ENCODE peak calls at places on chromosomes 6 and 20, in nine cellular contexts. One of them, this sample, is unnamed.

GRCh38 chr6:56529594-56530191 is 113.0 kb downstream of the DST start:
- DNase-seq in A549: no peak
- DNase-seq in pancreas: no peak
- DNase-seq in BE2C: no peak
- DNase-seq in Peyer's patch: no peak
- DNase-seq in right atrium auricular region: no peak
- DNase-seq in PC-9: no peak
- DNase-seq in cardiac muscle cell: no peak
- DNase-seq in lung: no peak
- DNase-seq in this sample: no peak

GRCh38 chr20:43040427-43040826 is 149.3 kb downstream of the PTPRT start:
- DNase-seq in Peyer's patch: no peak
- DNase-seq in lung: no peak
- DNase-seq in PC-9: no peak
- DNase-seq in A549: no peak
- DNase-seq in BE2C: no peak
- DNase-seq in pancreas: no peak
- DNase-seq in cardiac muscle cell: peak; percentile 89
- DNase-seq in right atrium auricular region: no peak
- DNase-seq in this sample: no peak

GRCh38 chr6:31666337-31666960 is 569 bp downstream of the CSNK2B start:
- DNase-seq in BE2C: no peak
- DNase-seq in lung: no peak
- DNase-seq in right atrium auricular region: no peak
- DNase-seq in pancreas: no peak
- DNase-seq in cardiac muscle cell: no peak
- DNase-seq in Peyer's patch: no peak
- DNase-seq in A549: no peak
- DNase-seq in PC-9: no peak
- DNase-seq in this sample: no peak

GRCh38 chr6:110930795-110931194 is 27.7 kb upstream of the GTF3C6 start:
- DNase-seq in A549: no peak
- DNase-seq in BE2C: no peak
- DNase-seq in pancreas: no peak
- DNase-seq in cardiac muscle cell: no peak
- DNase-seq in Peyer's patch: no peak
- DNase-seq in lung: no peak
- DNase-seq in PC-9: no peak
- DNase-seq in right atrium auricular region: peak; percentile 5
- DNase-seq in this sample: no peak

GRCh38 chr20:49987015-49987867 is 4.5 kb downstream of the SNAI1 start:
- DNase-seq in A549: no peak
- DNase-seq in lung: no peak
- DNase-seq in cardiac muscle cell: no peak
- DNase-seq in right atrium auricular region: no peak
- DNase-seq in Peyer's patch: no peak
- DNase-seq in pancreas: no peak
- DNase-seq in BE2C: no peak
- DNase-seq in PC-9: no peak
- DNase-seq in this sample: no peak

GRCh38 chr6:75327807-75328206 is 43.2 kb upstream of the TMEM30A start:
- DNase-seq in cardiac muscle cell: no peak
- DNase-seq in Peyer's patch: no peak
- DNase-seq in PC-9: no peak
- DNase-seq in right atrium auricular region: no peak
- DNase-seq in BE2C: no peak
- DNase-seq in A549: no peak
- DNase-seq in pancreas: no peak
- DNase-seq in lung: no peak
- DNase-seq in this sample: no peak

GRCh38 chr6:144583614-144583954 is 298.4 kb downstream of the UTRN start:
- DNase-seq in lung: no peak
- DNase-seq in pancreas: no peak
- DNase-seq in A549: no peak
- DNase-seq in cardiac muscle cell: no peak
- DNase-seq in PC-9: no peak
- DNase-seq in right atrium auricular region: no peak
- DNase-seq in BE2C: no peak
- DNase-seq in Peyer's patch: no peak
- DNase-seq in this sample: no peak

GRCh38 chr6:14540276-14540675 is 422.7 kb downstream of the CD83 start:
- DNase-seq in lung: no peak
- DNase-seq in pancreas: no peak
- DNase-seq in PC-9: peak; percentile 69
- DNase-seq in BE2C: no peak
- DNase-seq in A549: no peak
- DNase-seq in cardiac muscle cell: no peak
- DNase-seq in Peyer's patch: no peak
- DNase-seq in right atrium auricular region: no peak
- DNase-seq in this sample: no peak

GRCh38 chr6:74733830-74734591 is 471.8 kb downstream of the COL12A1 start:
- DNase-seq in PC-9: no peak
- DNase-seq in Peyer's patch: no peak
- DNase-seq in cardiac muscle cell: no peak
- DNase-seq in pancreas: no peak
- DNase-seq in A549: no peak
- DNase-seq in right atrium auricular region: no peak
- DNase-seq in BE2C: no peak
- DNase-seq in lung: no peak
- DNase-seq in this sample: no peak

GRCh38 chr6:14037402-14038277 is 79.9 kb upstream of the CD83 start:
- DNase-seq in pancreas: no peak
- DNase-seq in lung: no peak
- DNase-seq in A549: no peak
- DNase-seq in cardiac muscle cell: no peak
- DNase-seq in BE2C: no peak
- DNase-seq in right atrium auricular region: no peak
- DNase-seq in Peyer's patch: no peak
- DNase-seq in PC-9: no peak
- DNase-seq in this sample: no peak

GRCh38 chr6:70668499-70668812 is 773 bp downstream of the SMAP1 start:
- DNase-seq in right atrium auricular region: no peak
- DNase-seq in pancreas: no peak
- DNase-seq in A549: peak; percentile 49
- DNase-seq in cardiac muscle cell: peak; percentile 62
- DNase-seq in PC-9: peak; percentile 39
- DNase-seq in Peyer's patch: no peak
- DNase-seq in lung: no peak
- DNase-seq in BE2C: no peak
- DNase-seq in this sample: no peak

DNA sequence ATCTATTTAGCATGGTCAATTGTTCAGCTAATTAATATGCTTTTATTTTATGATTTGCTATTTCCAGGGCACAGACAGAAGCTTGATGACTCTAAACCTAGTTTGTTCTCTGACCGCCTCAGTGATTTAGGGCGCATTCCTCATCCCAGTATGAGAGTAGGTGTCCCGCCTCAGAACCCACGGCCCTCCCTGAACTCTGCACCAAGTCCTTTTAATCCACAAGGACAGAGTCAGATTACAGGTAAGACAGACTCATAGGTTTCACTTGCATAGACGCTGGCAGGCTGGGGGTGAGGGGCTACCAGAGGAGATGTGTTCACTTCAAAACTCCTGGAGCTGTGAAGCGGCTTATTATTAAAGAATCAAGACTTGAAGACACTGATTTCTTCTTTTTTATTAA is 114.1 kb upstream of the SUPT3H start:
- DNase-seq in Peyer's patch: no peak
- DNase-seq in lung: no peak
- DNase-seq in pancreas: no peak
- DNase-seq in right atrium auricular region: no peak
- DNase-seq in A549: no peak
- DNase-seq in cardiac muscle cell: no peak
- DNase-seq in BE2C: no peak
- DNase-seq in PC-9: no peak
- DNase-seq in this sample: no peak
- H3K4me1 ChIP-seq in Peyer's patch: no peaks in the 10 kb centered on the region
- H3K4me1 ChIP-seq in lung: peaks cover 2% of the 10 kb centered on the region
- H3K4me1 ChIP-seq in pancreas: no peaks in the 10 kb centered on the region
- H3K4me1 ChIP-seq in right atrium auricular region: no peaks in the 10 kb centered on the region
- H3K4me1 ChIP-seq in A549: no peaks in the 10 kb centered on the region
- H3K4me1 ChIP-seq in cardiac muscle cell: no peaks in the 10 kb centered on the region
- H3K4me1 ChIP-seq in BE2C: no peaks in the 10 kb centered on the region
- H3K4me1 ChIP-seq in PC-9: no peaks in the 10 kb centered on the region
- H3K4me1 ChIP-seq in this sample: peaks cover 3% of the 10 kb centered on the region

GRCh38 chr6:25715794-25716193 is 38.7 kb upstream of the SLC17A4 start:
- DNase-seq in PC-9: no peak
- DNase-seq in A549: no peak
- DNase-seq in Peyer's patch: no peak
- DNase-seq in cardiac muscle cell: no peak
- DNase-seq in right atrium auricular region: no peak
- DNase-seq in pancreas: no peak
- DNase-seq in lung: no peak
- DNase-seq in BE2C: no peak
- DNase-seq in this sample: no peak

GRCh38 chr6:25714765-25715164 is 39.8 kb upstream of the SLC17A4 start:
- DNase-seq in Peyer's patch: no peak
- DNase-seq in cardiac muscle cell: no peak
- DNase-seq in PC-9: no peak
- DNase-seq in A549: no peak
- DNase-seq in BE2C: no peak
- DNase-seq in right atrium auricular region: no peak
- DNase-seq in lung: no peak
- DNase-seq in pancreas: no peak
- DNase-seq in this sample: no peak

GRCh38 chr6:25713802-25714201 is 40.7 kb upstream of the SLC17A4 start:
- DNase-seq in cardiac muscle cell: no peak
- DNase-seq in PC-9: no peak
- DNase-seq in A549: no peak
- DNase-seq in pancreas: no peak
- DNase-seq in lung: no peak
- DNase-seq in right atrium auricular region: no peak
- DNase-seq in BE2C: no peak
- DNase-seq in Peyer's patch: no peak
- DNase-seq in this sample: no peak

GRCh38 chr6:25717856-25718740 is 36.4 kb upstream of the SLC17A4 start:
- DNase-seq in right atrium auricular region: no peak
- DNase-seq in lung: no peak
- DNase-seq in PC-9: no peak
- DNase-seq in Peyer's patch: no peak
- DNase-seq in pancreas: no peak
- DNase-seq in cardiac muscle cell: peak; percentile 63
- DNase-seq in A549: peak; percentile 13
- DNase-seq in BE2C: peak; percentile 32
- DNase-seq in this sample: no peak
- TF ChIP-seq CTCF in right atrium auricular region: peak; percentile 38
- TF ChIP-seq CTCF in lung: no peak
- TF ChIP-seq CTCF in PC-9: peak; percentile 83
- TF ChIP-seq CTCF in Peyer's patch: peak; percentile 61
- TF ChIP-seq CTCF in pancreas: peak; percentile 44
- TF ChIP-seq CTCF in cardiac muscle cell: peak; percentile 67
- TF ChIP-seq CTCF in A549: peak; percentile 70
- TF ChIP-seq CTCF in BE2C: peak; percentile 64
- TF ChIP-seq CTCF in this sample: peak; percentile 20

GRCh38 chr6:113338610-113339009 is 518.5 kb upstream of the MARCKS start:
- DNase-seq in BE2C: no peak
- DNase-seq in cardiac muscle cell: no peak
- DNase-seq in lung: no peak
- DNase-seq in Peyer's patch: no peak
- DNase-seq in right atrium auricular region: no peak
- DNase-seq in pancreas: no peak
- DNase-seq in A549: no peak
- DNase-seq in PC-9: no peak
- DNase-seq in this sample: no peak
- H3K4me1 ChIP-seq in BE2C: peaks cover 2% of the 10 kb centered on the region
- H3K4me1 ChIP-seq in cardiac muscle cell: no peaks in the 10 kb centered on the region
- H3K4me1 ChIP-seq in lung: no peaks in the 10 kb centered on the region
- H3K4me1 ChIP-seq in Peyer's patch: no peaks in the 10 kb centered on the region
- H3K4me1 ChIP-seq in right atrium auricular region: no peaks in the 10 kb centered on the region
- H3K4me1 ChIP-seq in pancreas: no peaks in the 10 kb centered on the region
- H3K4me1 ChIP-seq in A549: no peaks in the 10 kb centered on the region
- H3K4me1 ChIP-seq in PC-9: no peaks in the 10 kb centered on the region
- H3K4me1 ChIP-seq in this sample: peaks cover 7% of the 10 kb centered on the region

GRCh38 chr6:141199074-141199473 is 933.7 kb upstream of the GJE1 start:
- DNase-seq in lung: no peak
- DNase-seq in BE2C: no peak
- DNase-seq in A549: no peak
- DNase-seq in Peyer's patch: no peak
- DNase-seq in pancreas: no peak
- DNase-seq in cardiac muscle cell: no peak
- DNase-seq in PC-9: no peak
- DNase-seq in right atrium auricular region: no peak
- DNase-seq in this sample: no peak

DNA sequence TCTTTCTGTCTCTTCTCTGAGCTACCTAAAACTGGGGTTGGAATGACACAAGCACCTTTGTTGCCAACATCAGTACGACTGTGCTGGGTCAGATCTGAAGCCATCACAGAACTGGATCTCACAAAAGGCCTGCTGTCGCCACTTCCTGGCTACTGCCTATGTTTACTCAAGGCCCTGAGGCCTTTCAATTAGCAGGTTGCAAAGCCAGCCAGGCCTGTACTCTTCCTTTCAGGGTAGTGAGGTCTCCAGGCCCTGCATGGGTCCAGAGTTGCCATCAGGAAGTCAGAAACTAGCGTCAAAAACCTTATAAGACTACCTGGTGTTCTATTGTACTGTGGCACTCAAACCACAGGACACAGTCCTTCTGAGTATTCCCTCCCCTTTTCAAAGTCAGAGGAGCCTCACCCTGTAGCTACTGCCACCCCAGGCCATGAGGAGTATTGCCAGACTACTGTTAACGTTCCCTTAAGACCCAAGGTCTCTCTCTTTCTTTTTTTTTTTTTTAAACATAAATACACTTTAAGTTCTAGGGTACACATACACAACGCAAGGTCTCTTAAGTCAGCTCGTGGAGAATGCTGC is 937.4 kb upstream of the GJE1 start:
- DNase-seq in pancreas: no peak
- DNase-seq in lung: no peak
- DNase-seq in cardiac muscle cell: no peak
- DNase-seq in right atrium auricular region: no peak
- DNase-seq in PC-9: no peak
- DNase-seq in Peyer's patch: no peak
- DNase-seq in BE2C: no peak
- DNase-seq in A549: no peak
- DNase-seq in this sample: no peak
- TF ChIP-seq CTCF in pancreas: no peak
- TF ChIP-seq CTCF in lung: no peak
- TF ChIP-seq CTCF in cardiac muscle cell: no peak
- TF ChIP-seq CTCF in right atrium auricular region: no peak
- TF ChIP-seq CTCF in PC-9: no peak
- TF ChIP-seq CTCF in Peyer's patch: no peak
- TF ChIP-seq CTCF in BE2C: no peak
- TF ChIP-seq CTCF in A549: no peak
- TF ChIP-seq CTCF in this sample: no peak

This sample was measured in mucosa of descending colon.